ENCODE peak calls at places on chromosomes 11 and 22, in four cellular contexts. K is HepG2, Y is K562, W is HCT116. M is an unnamed sample.

GRCh38 chr11:67355023-67355793 is 1.9 kb upstream of the POLD4 start:
- DNase-seq in K (no peak), W (no peak), Y (no peak), M (no peak)

GRCh38 chr11:16155448-16155847 is 200.9 kb downstream of the SOX6 start:
- DNase-seq in W (no peak), K (peak), Y (no peak), M (no peak)

GRCh38 chr22:44351685-44352377 is 39.1 kb upstream of the SHISAL1 start:
- DNase-seq in Y (no peak), W (no peak), K (no peak), M (no peak)

GRCh38 chr11:86408845-86409244 is 34.2 kb downstream of the CCDC81 start:
- DNase-seq in Y (no peak), W (no peak), K (no peak), M (no peak)

GRCh38 chr11:59918987-59919589 is 19.1 kb upstream of the OOSP1 start:
- DNase-seq in W (peak), Y (peak), K (peak), M (no peak)

GRCh38 chr11:16099501-16099900 is 256.8 kb downstream of the SOX6 start:
- DNase-seq in K (no peak), W (no peak), Y (no peak), M (no peak)

GRCh38 chr11:112320668-112321067 is 60.0 kb upstream of the PLET1 start:
- DNase-seq in W (no peak), Y (no peak), K (peak), M (no peak)

GRCh38 chr11:80261776-80262175 is 820.9 kb upstream of the TENM4 start:
- DNase-seq in K (no peak), Y (no peak), W (no peak), M (no peak)

GRCh38 chr11:102486584-102486983 is 34.0 kb upstream of the TMEM123 start:
- DNase-seq in Y (no peak), K (no peak), W (no peak), M (no peak)

GRCh38 chr22:32557424-32557823 is 82.8 kb downstream of the FBXO7 start:
- DNase-seq in W (no peak), K (no peak), Y (no peak), M (no peak)

GRCh38 chr11:7543302-7543701 is 29.5 kb downstream of the PPFIBP2 start:
- DNase-seq in Y (no peak), W (no peak), K (no peak), M (no peak)

GRCh38 chr11:24412722-24413121 is 84.1 kb upstream of the LUZP2 start:
- DNase-seq in Y (no peak), W (no peak), K (no peak), M (no peak)

GRCh38 chr11:109264128-109264527 is 157.9 kb upstream of the C11orf87 start:
- DNase-seq in Y (no peak), W (no peak), K (no peak), M (no peak)

GRCh38 chr11:95230054-95231034 is 658 bp downstream of the SESN3 start:
- DNase-seq in W (no peak), K (no peak), Y (peak), M (no peak)

GRCh38 chr22:48952256-48953102 is 875.2 kb downstream of the BRD1 start:
- DNase-seq in W (no peak), Y (no peak), K (no peak), M (no peak)

GRCh38 chr11:19079643-19080440 is 19.3 kb upstream of the MRGPRX2 start:
- DNase-seq in Y (no peak), W (peak), K (no peak), M (no peak)

GRCh38 chr22:26756675-26757293 is 99.4 kb downstream of the MIAT start:
- DNase-seq in K (no peak), W (peak), Y (peak), M (no peak)

GRCh38 chr22:39478461-39478860 is 21.6 kb downstream of the MGAT3 start:
- DNase-seq in K (no peak), W (no peak), Y (peak), M (no peak)

GRCh38 chr11:130408901-130409300 is 19.5 kb downstream of the ADAMTS8 start:
- DNase-seq in K (no peak), W (no peak), Y (no peak), M (no peak)

GRCh38 chr11:122085264-122085663 is 30.8 kb downstream of the BLID start:
- DNase-seq in W (no peak), K (no peak), Y (no peak), M (no peak)

GRCh38 chr11:13338437-13339069 is 61.0 kb downstream of the BMAL1 start:
- DNase-seq in Y (peak), W (no peak), K (no peak), M (peak)

GRCh38 chr11:62680825-62681240 is 2.0 kb upstream of the UBXN1 start:
- DNase-seq in K (peak), W (peak), Y (peak), M (no peak)

DNA sequence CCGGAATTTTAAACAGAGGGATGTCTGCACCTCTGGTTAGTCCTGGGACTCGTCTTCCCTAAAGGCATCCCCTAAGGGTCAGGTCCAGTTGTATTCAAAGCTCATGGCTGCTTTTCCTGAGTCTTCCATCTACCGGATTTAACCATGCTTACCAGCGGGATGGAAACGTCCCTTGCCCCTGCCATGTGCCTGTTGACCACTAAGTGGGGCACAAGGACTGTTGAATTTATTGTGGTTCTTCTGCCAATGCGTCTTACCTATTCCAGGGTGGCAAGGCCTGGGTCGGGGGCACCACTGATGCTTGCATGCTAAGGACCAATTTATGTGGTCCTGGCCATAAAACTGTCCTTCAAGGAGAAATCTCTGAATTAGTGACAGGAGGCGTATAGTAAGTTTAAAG is 25.6 kb downstream of the ANKRD42 start:
- DNase-seq in W (no peak), Y (no peak), K (peak), M (no peak)
- TF ChIP-seq TCF7L2 in W (no peak), Y (no peak), K (no peak), M (no peak)

GRCh38 chr11:84675631-84676030 is 951.5 kb downstream of the DLG2 start:
- DNase-seq in Y (no peak), K (no peak), W (no peak), M (no peak)

GRCh38 chr11:84671325-84672019 is 955.7 kb downstream of the DLG2 start:
- DNase-seq in W (no peak), Y (no peak), K (no peak), M (no peak)

DNA sequence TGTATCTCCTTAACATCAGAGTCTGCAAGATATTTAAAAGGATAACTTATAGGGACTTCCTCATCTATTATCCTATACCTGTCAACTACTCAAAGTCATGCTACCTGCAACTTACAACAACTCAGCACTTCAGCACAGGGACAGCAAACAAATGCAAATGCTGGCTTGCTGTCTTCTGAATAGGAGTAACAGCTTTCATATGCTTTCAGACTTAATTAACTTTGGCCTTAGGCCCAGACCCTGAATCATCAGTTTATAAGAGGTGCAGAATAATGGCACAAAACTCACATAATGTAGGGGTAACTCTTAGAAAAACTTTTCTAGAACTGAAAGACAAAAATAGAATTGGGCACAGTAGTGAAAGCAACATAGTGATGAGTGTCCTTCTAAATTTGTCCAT is 953.4 kb downstream of the DLG2 start:
- DNase-seq in Y (no peak), W (no peak), K (no peak), M (no peak)
- TF ChIP-seq REST in Y (no peak), W (no peak), K (no peak), M (no peak)

GRCh38 chr11:93573184-93573583 is 30.0 kb upstream of the SMCO4 start:
- DNase-seq in Y (no peak), W (no peak), K (no peak), M (no peak)
- TF ChIP-seq TCF7L2 in Y (no peak), W (no peak), K (no peak), M (no peak)

DNA sequence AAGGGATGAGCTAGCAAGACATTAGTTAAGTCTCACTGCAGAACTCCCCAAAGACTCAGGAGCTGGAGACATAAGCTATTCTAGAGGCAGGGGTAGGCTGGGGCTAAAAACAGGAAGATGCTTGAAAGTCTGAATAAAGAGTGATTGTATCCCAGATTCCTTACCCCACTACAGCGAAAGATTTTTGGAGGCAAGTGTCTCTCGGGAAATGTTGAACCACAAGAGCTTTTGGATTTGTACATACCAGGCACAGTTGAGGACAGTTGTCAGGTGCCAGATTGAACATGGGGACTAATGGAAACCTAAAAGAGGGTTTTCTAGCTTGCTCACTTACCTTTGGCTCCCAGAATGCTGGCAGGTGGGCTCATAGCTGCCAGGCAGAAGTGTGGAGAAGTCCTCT is 43.5 kb upstream of the OR9Q1 start:
- DNase-seq in K (no peak), W (no peak), Y (no peak), M (no peak)
- TF ChIP-seq REST in K (no peak), W (no peak), Y (no peak), M (no peak)

DNA sequence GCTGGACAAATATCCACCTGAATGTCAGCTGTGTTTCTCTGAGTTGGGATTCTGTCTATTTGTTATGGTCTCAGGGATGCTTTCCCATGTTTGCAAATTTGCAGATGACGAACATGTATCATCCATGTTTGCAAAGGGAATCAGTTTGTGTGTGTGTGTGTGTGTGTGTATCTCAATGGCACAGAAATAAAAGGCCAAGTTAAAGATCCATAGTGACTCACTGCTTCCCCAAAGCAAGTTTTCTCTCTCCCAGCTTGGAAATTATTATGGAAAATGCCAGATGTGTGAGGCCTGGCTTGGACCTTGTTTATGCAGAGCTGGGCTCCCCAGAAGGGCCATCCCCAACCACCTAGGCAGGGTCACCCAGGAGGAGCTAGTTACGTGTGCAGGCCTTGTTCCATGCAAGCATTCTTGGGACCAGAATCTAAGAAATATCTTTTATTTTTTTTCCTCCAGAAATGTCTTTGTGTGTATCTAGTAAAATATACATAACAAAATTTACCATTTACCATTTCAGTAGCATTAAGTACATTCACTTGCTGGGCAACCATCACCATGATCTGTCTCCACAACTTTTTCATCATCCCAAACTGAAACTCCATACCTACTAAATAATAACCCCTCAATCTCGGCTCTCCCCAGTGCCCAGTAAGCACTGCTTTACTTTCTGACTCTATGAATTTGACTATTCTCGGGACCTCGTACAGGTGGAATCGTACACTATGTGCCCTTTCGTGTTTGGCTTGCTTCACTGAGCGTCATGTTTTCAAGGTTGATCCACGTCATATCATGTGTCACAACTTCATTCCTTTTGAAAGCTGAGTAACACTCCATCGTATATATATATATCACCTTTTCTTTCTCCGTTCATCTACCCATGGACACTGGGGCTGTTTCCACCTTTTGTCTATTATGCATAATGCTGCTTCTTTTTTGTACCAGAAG is 56.6 kb upstream of the WNT7B start:
- DNase-seq in K (no peak), Y (no peak), W (no peak), M (no peak)
- TF ChIP-seq TCF7L2 in K (no peak), Y (no peak), W (no peak), M (no peak)

GRCh38 chr22:47421846-47422245 is 659.4 kb downstream of the TBC1D22A start:
- DNase-seq in W (no peak), Y (no peak), K (no peak), M (no peak)

GRCh38 chr22:47417699-47418098 is 655.2 kb downstream of the TBC1D22A start:
- DNase-seq in W (no peak), K (no peak), Y (no peak), M (no peak)

GRCh38 chr22:47420211-47420610 is 657.8 kb downstream of the TBC1D22A start:
- DNase-seq in Y (no peak), W (no peak), K (no peak), M (no peak)

GRCh38 chr22:47422736-47423135 is 660.3 kb downstream of the TBC1D22A start:
- DNase-seq in W (no peak), K (no peak), Y (no peak), M (no peak)

GRCh38 chr22:47419239-47419638 is 656.8 kb downstream of the TBC1D22A start:
- DNase-seq in Y (no peak), W (no peak), K (no peak), M (no peak)
- TF ChIP-seq REST in Y (no peak), W (peak), K (peak), M (peak)

GRCh38 chr22:29787371-29787980 is 20.3 kb downstream of the UQCR10 start:
- DNase-seq in Y (no peak), W (no peak), K (peak), M (no peak)

GRCh38 chr22:29782061-29782845 is 15.1 kb downstream of the UQCR10 start:
- DNase-seq in W (no peak), Y (no peak), K (peak), M (no peak)

GRCh38 chr22:29780781-29781676 is 13.9 kb downstream of the UQCR10 start:
- DNase-seq in W (no peak), K (peak), Y (peak), M (no peak)

GRCh38 chr22:29786026-29786425 is 18.9 kb downstream of the UQCR10 start:
- DNase-seq in W (no peak), Y (no peak), K (no peak), M (no peak)

GRCh38 chr22:29784451-29785361 is 17.5 kb downstream of the UQCR10 start:
- DNase-seq in W (no peak), K (peak), Y (no peak), M (no peak)
- TF ChIP-seq TCF7L2 in W (no peak), K (no peak), Y (no peak), M (no peak)

DNA sequence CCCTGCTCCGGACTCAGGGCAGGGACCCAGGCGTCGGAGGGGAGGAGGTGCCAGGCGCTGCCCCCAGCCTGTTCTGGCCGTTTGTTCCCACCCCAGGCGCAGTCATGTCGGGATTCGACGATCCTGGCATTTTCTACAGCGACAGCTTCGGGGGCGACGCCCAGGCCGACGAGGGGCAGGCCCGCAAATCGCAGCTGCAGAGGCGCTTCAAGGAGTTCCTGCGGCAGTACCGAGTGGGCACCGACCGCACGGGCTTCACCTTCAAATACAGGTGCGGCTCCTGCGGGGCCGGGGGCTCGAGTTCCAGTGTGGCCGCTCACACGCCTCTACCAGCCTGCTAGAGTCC is 368 bp downstream of the MCM5 start:
- DNase-seq in K (no peak), W (no peak), Y (no peak), M (no peak)
- TF ChIP-seq REST in K (no peak), W (no peak), Y (no peak), M (no peak)

GRCh38 chr11:84905411-84905810 is 721.7 kb downstream of the DLG2 start:
- DNase-seq in K (no peak), Y (no peak), W (no peak), M (no peak)
- TF ChIP-seq TCF7L2 in K (no peak), Y (no peak), W (no peak), M (no peak)